ENCODE peak calls at places on chromosomes 11 and 22, in eight cellular contexts. N, S, M, L, O, J, C and K are unnamed samples.

GRCh38 chr11:63993100-63993499 is 6.9 kb downstream of the OTUB1 start:
- DNase-seq in N (no peak), S (no peak), M (no peak), L (no peak), O (no peak), J (no peak), C (no peak), K (no peak)

GRCh38 chr22:48720662-48721393 is 1106.8 kb downstream of the BRD1 start:
- DNase-seq in N (no peak), S (no peak), M (no peak), L (no peak), O (no peak), J (peak; percentile 51), C (no peak), K (no peak)

GRCh38 chr11:65642014-65642671 is 4.2 kb downstream of the SIPA1 start:
- DNase-seq in N (no peak), S (no peak), M (no peak), L (peak; percentile 69), O (peak; percentile 56), J (peak; percentile 75), C (no peak), K (no peak)

GRCh38 chr22:20063271-20064139 is 16.5 kb upstream of the DGCR8 start:
- DNase-seq in N (no peak), S (no peak), M (no peak), L (no peak), O (peak; percentile 44), J (no peak), C (no peak), K (no peak)

GRCh38 chr11:79139900-79140299 is 300.9 kb downstream of the TENM4 start:
- DNase-seq in N (no peak), S (no peak), M (no peak), L (no peak), O (no peak), J (no peak), C (no peak), K (no peak)

GRCh38 chr22:44444341-44445306 is 53.4 kb downstream of the RTL6 start:
- DNase-seq in N (no peak), S (no peak), M (no peak), L (no peak), O (no peak), J (peak; percentile 48), C (no peak), K (no peak)

GRCh38 chr11:68890490-68891231 is 13.0 kb downstream of the MRPL21 start:
- DNase-seq in N (no peak), S (no peak), M (no peak), L (no peak), O (no peak), J (peak; percentile 93), C (no peak), K (no peak)

GRCh38 chr11:17514476-17514875 is 29.7 kb downstream of the USH1C start:
- DNase-seq in N (no peak), S (no peak), M (no peak), L (no peak), O (no peak), J (no peak), C (no peak), K (no peak)

GRCh38 chr22:36506637-36507517 is at the start of gene FOXRED2:
- DNase-seq in N (peak; percentile 87), S (peak; percentile 79), M (peak; percentile 83), L (peak; percentile 94), O (peak; percentile 90), J (peak; percentile 96), C (peak; percentile 76), K (peak; percentile 93)

GRCh38 chr11:48055292-48056132 is 75.2 kb downstream of the PTPRJ start:
- DNase-seq in N (peak; percentile 34), S (peak; percentile 88), M (no peak), L (peak; percentile 76), O (peak; percentile 68), J (peak; percentile 72), C (peak; percentile 82), K (peak; percentile 72)

GRCh38 chr22:50570861-50571260 is 7.4 kb downstream of the CPT1B start:
- DNase-seq in N (no peak), S (no peak), M (no peak), L (no peak), O (no peak), J (peak; percentile 61), C (no peak), K (no peak)

GRCh38 chr11:34650528-34650927 is 29.6 kb downstream of the EHF start:
- DNase-seq in N (peak; percentile 80), S (peak; percentile 86), M (no peak), L (peak; percentile 80), O (peak; percentile 91), J (no peak), C (no peak), K (no peak)

GRCh38 chr11:108807262-108807661 is 142.4 kb downstream of the DDX10 start:
- DNase-seq in N (no peak), S (no peak), M (no peak), L (no peak), O (no peak), J (no peak), C (no peak), K (no peak)

GRCh38 chr11:8959546-8960166 is 4.6 kb downstream of the TMEM9B start:
- DNase-seq in N (peak; percentile 24), S (peak; percentile 3), M (no peak), L (no peak), O (peak; percentile 36), J (no peak), C (peak; percentile 83), K (peak; percentile 34)

GRCh38 chr11:19595840-19596751 is 116.5 kb upstream of the NAV2 start:
- DNase-seq in N (no peak), S (no peak), M (no peak), L (no peak), O (no peak), J (peak; percentile 89), C (no peak), K (no peak)

GRCh38 chr22:23527971-23528740 is 51.9 kb downstream of the IGLL1 start:
- DNase-seq in N (no peak), S (no peak), M (no peak), L (no peak), O (no peak), J (no peak), C (no peak), K (no peak)

GRCh38 chr11:9753031-9753430 is 89.2 kb downstream of the SWAP70 start:
- DNase-seq in N (no peak), S (no peak), M (no peak), L (no peak), O (no peak), J (no peak), C (no peak), K (no peak)

GRCh38 chr11:1052133-1053011 is 15.9 kb upstream of the MUC6 start:
- DNase-seq in N (no peak), S (no peak), M (no peak), L (no peak), O (no peak), J (peak; percentile 73), C (peak; percentile 39), K (no peak)

GRCh38 chr22:19891350-19892248 is 36.9 kb upstream of the GNB1L start:
- DNase-seq in N (peak; percentile 41), S (peak; percentile 86), M (no peak), L (peak; percentile 82), O (peak; percentile 14), J (peak; percentile 75), C (peak; percentile 72), K (peak; percentile 95)

GRCh38 chr11:94876645-94877445 is 96.5 kb downstream of the CWC15 start:
- DNase-seq in N (peak; percentile 43), S (no peak), M (no peak), L (peak; percentile 80), O (peak; percentile 19), J (peak; percentile 92), C (peak; percentile 75), K (peak; percentile 44)

GRCh38 chr11:57347336-57347735 is 9.2 kb downstream of the P2RX3 start:
- DNase-seq in N (no peak), S (no peak), M (no peak), L (no peak), O (no peak), J (no peak), C (no peak), K (no peak)